ENCODE peak calls at places on chromosome 22, in six cellular contexts. One of them, this sample, is unnamed.

GRCh38 chr22:26174280-26174679 is 5.0 kb downstream of the SEZ6L start:
- DNase-seq in uterus: no peak
- DNase-seq in mucosa of descending colon: no peak
- DNase-seq in prostate gland: no peak
- DNase-seq in A673: peak; percentile 15
- DNase-seq in pancreas: no peak
- DNase-seq in this sample: no peak

GRCh38 chr22:44119669-44120313 is 60.9 kb upstream of the PARVG start:
- DNase-seq in pancreas: no peak
- DNase-seq in uterus: no peak
- DNase-seq in mucosa of descending colon: no peak
- DNase-seq in prostate gland: no peak
- DNase-seq in A673: no peak
- DNase-seq in this sample: no peak

GRCh38 chr22:48906177-48906835 is 921.4 kb downstream of the BRD1 start:
- DNase-seq in mucosa of descending colon: no peak
- DNase-seq in prostate gland: no peak
- DNase-seq in pancreas: no peak
- DNase-seq in uterus: no peak
- DNase-seq in A673: no peak
- DNase-seq in this sample: no peak

GRCh38 chr22:41021039-41021654 is 70.0 kb downstream of the RBX1 start:
- DNase-seq in uterus: peak; percentile 24
- DNase-seq in A673: peak; percentile 10
- DNase-seq in mucosa of descending colon: peak; percentile 57
- DNase-seq in pancreas: peak; percentile 22
- DNase-seq in prostate gland: peak; percentile 4
- DNase-seq in this sample: peak; percentile 34

GRCh38 chr22:30044369-30044768 is 35.9 kb upstream of the HORMAD2 start:
- DNase-seq in pancreas: peak; percentile 67
- DNase-seq in mucosa of descending colon: no peak
- DNase-seq in uterus: no peak
- DNase-seq in prostate gland: no peak
- DNase-seq in A673: peak; percentile 51
- DNase-seq in this sample: peak; percentile 72

GRCh38 chr22:20436309-20437252 is 1.0 kb downstream of the SCARF2 start:
- DNase-seq in mucosa of descending colon: peak; percentile 53
- DNase-seq in prostate gland: no peak
- DNase-seq in pancreas: no peak
- DNase-seq in uterus: peak; percentile 68
- DNase-seq in A673: peak; percentile 35
- DNase-seq in this sample: no peak

GRCh38 chr22:19368876-19369275 is 62.7 kb downstream of the HIRA start:
- DNase-seq in prostate gland: no peak
- DNase-seq in mucosa of descending colon: no peak
- DNase-seq in A673: no peak
- DNase-seq in pancreas: no peak
- DNase-seq in uterus: no peak
- DNase-seq in this sample: no peak

GRCh38 chr22:45007946-45008852 is 1.6 kb downstream of the PHF21B start:
- DNase-seq in pancreas: no peak
- DNase-seq in mucosa of descending colon: no peak
- DNase-seq in uterus: peak; percentile 16
- DNase-seq in prostate gland: peak; percentile 32
- DNase-seq in A673: peak; percentile 61
- DNase-seq in this sample: no peak

GRCh38 chr22:19717691-19718254 is 3.5 kb downstream of the SEPTIN5 start:
- DNase-seq in prostate gland: peak; percentile 60
- DNase-seq in mucosa of descending colon: peak; percentile 78
- DNase-seq in pancreas: peak; percentile 80
- DNase-seq in uterus: peak; percentile 86
- DNase-seq in A673: peak; percentile 80
- DNase-seq in this sample: peak; percentile 72

GRCh38 chr22:49855491-49855911 is 1.9 kb downstream of the ZBED4 start:
- DNase-seq in mucosa of descending colon: no peak
- DNase-seq in prostate gland: no peak
- DNase-seq in uterus: no peak
- DNase-seq in A673: no peak
- DNase-seq in pancreas: peak; percentile 27
- DNase-seq in this sample: peak; percentile 59

GRCh38 chr22:50010676-50011446 is 1.7 kb downstream of the IL17REL start:
- DNase-seq in prostate gland: no peak
- DNase-seq in A673: no peak
- DNase-seq in pancreas: no peak
- DNase-seq in mucosa of descending colon: peak; percentile 51
- DNase-seq in uterus: no peak
- DNase-seq in this sample: no peak

GRCh38 chr22:29093501-29093921 is 20.7 kb downstream of the KREMEN1 start:
- DNase-seq in pancreas: no peak
- DNase-seq in prostate gland: no peak
- DNase-seq in A673: no peak
- DNase-seq in uterus: no peak
- DNase-seq in mucosa of descending colon: no peak
- DNase-seq in this sample: no peak

GRCh38 chr22:50628543-50629134 is 687 bp upstream of the ARSA start:
- DNase-seq in mucosa of descending colon: no peak
- DNase-seq in pancreas: no peak
- DNase-seq in A673: no peak
- DNase-seq in prostate gland: no peak
- DNase-seq in uterus: no peak
- DNase-seq in this sample: peak; percentile 33

GRCh38 chr22:49101225-49101624 is 726.4 kb downstream of the BRD1 start:
- DNase-seq in pancreas: no peak
- DNase-seq in prostate gland: no peak
- DNase-seq in mucosa of descending colon: no peak
- DNase-seq in uterus: no peak
- DNase-seq in A673: no peak
- DNase-seq in this sample: no peak

GRCh38 chr22:43393845-43394474 is 17.9 kb upstream of the MPPED1 start:
- DNase-seq in pancreas: no peak
- DNase-seq in mucosa of descending colon: no peak
- DNase-seq in uterus: no peak
- DNase-seq in prostate gland: no peak
- DNase-seq in A673: no peak
- DNase-seq in this sample: no peak

GRCh38 chr22:29044657-29045176 is 16.9 kb downstream of the C22orf31 start:
- DNase-seq in uterus: no peak
- DNase-seq in A673: no peak
- DNase-seq in pancreas: no peak
- DNase-seq in mucosa of descending colon: no peak
- DNase-seq in prostate gland: no peak
- DNase-seq in this sample: no peak

GRCh38 chr22:28925916-28926315 is 42.5 kb downstream of the ZNRF3 start:
- DNase-seq in mucosa of descending colon: no peak
- DNase-seq in prostate gland: no peak
- DNase-seq in A673: no peak
- DNase-seq in uterus: no peak
- DNase-seq in pancreas: no peak
- DNase-seq in this sample: no peak

GRCh38 chr22:48340191-48340590 is 1487.5 kb downstream of the BRD1 start:
- DNase-seq in mucosa of descending colon: no peak
- DNase-seq in uterus: no peak
- DNase-seq in prostate gland: no peak
- DNase-seq in pancreas: no peak
- DNase-seq in A673: no peak
- DNase-seq in this sample: no peak

GRCh38 chr22:45154383-45154782 is 9.3 kb upstream of the NUP50 start:
- DNase-seq in prostate gland: no peak
- DNase-seq in uterus: no peak
- DNase-seq in mucosa of descending colon: no peak
- DNase-seq in pancreas: no peak
- DNase-seq in A673: no peak
- DNase-seq in this sample: no peak

GRCh38 chr22:33864723-33865130 is 55.5 kb downstream of the LARGE1 start:
- DNase-seq in prostate gland: no peak
- DNase-seq in uterus: peak; percentile 36
- DNase-seq in A673: no peak
- DNase-seq in pancreas: no peak
- DNase-seq in mucosa of descending colon: no peak
- DNase-seq in this sample: no peak

GRCh38 chr22:35154937-35155387 is 89.0 kb downstream of the ISX start:
- DNase-seq in uterus: peak; percentile 23
- DNase-seq in A673: peak; percentile 71
- DNase-seq in pancreas: peak; percentile 52
- DNase-seq in prostate gland: peak; percentile 75
- DNase-seq in mucosa of descending colon: no peak
- DNase-seq in this sample: peak; percentile 67

GRCh38 chr22:27686534-27686933 is 115.0 kb downstream of the MN1 start:
- DNase-seq in mucosa of descending colon: peak; percentile 60
- DNase-seq in A673: no peak
- DNase-seq in prostate gland: no peak
- DNase-seq in uterus: peak; percentile 48
- DNase-seq in pancreas: peak; percentile 61
- DNase-seq in this sample: peak; percentile 39

GRCh38 chr22:27987557-27987956 is 68.5 kb upstream of the PITPNB start:
- DNase-seq in mucosa of descending colon: no peak
- DNase-seq in uterus: no peak
- DNase-seq in A673: no peak
- DNase-seq in prostate gland: no peak
- DNase-seq in pancreas: no peak
- DNase-seq in this sample: no peak

GRCh38 chr22:30856699-30857098 is 111.9 kb downstream of the MORC2 start:
- DNase-seq in pancreas: no peak
- DNase-seq in A673: no peak
- DNase-seq in mucosa of descending colon: no peak
- DNase-seq in prostate gland: no peak
- DNase-seq in uterus: no peak
- DNase-seq in this sample: peak; percentile 4

GRCh38 chr22:32753591-32753990 is 47.9 kb upstream of the TIMP3 start:
- DNase-seq in prostate gland: no peak
- DNase-seq in A673: no peak
- DNase-seq in uterus: no peak
- DNase-seq in mucosa of descending colon: no peak
- DNase-seq in pancreas: no peak
- DNase-seq in this sample: no peak

GRCh38 chr22:32752326-32752725 is 49.2 kb upstream of the TIMP3 start:
- DNase-seq in A673: no peak
- DNase-seq in uterus: no peak
- DNase-seq in pancreas: no peak
- DNase-seq in prostate gland: no peak
- DNase-seq in mucosa of descending colon: no peak
- DNase-seq in this sample: no peak

GRCh38 chr22:32751065-32751739 is 50.3 kb upstream of the TIMP3 start:
- DNase-seq in prostate gland: no peak
- DNase-seq in pancreas: no peak
- DNase-seq in mucosa of descending colon: no peak
- DNase-seq in uterus: no peak
- DNase-seq in A673: no peak
- DNase-seq in this sample: no peak

GRCh38 chr22:32752868-32753520 is 48.5 kb upstream of the TIMP3 start:
- DNase-seq in uterus: peak; percentile 59
- DNase-seq in pancreas: peak; percentile 13
- DNase-seq in prostate gland: no peak
- DNase-seq in A673: no peak
- DNase-seq in mucosa of descending colon: no peak
- DNase-seq in this sample: no peak

GRCh38 chr22:32754413-32755041 is 47.0 kb upstream of the TIMP3 start:
- DNase-seq in uterus: peak; percentile 55
- DNase-seq in A673: no peak
- DNase-seq in mucosa of descending colon: no peak
- DNase-seq in prostate gland: no peak
- DNase-seq in pancreas: no peak
- DNase-seq in this sample: no peak
- TF ChIP-seq CTCF in uterus: no peak
- TF ChIP-seq CTCF in A673: no peak
- TF ChIP-seq CTCF in mucosa of descending colon: no peak
- TF ChIP-seq CTCF in prostate gland: no peak
- TF ChIP-seq CTCF in pancreas: no peak
- TF ChIP-seq CTCF in this sample: no peak

DNA sequence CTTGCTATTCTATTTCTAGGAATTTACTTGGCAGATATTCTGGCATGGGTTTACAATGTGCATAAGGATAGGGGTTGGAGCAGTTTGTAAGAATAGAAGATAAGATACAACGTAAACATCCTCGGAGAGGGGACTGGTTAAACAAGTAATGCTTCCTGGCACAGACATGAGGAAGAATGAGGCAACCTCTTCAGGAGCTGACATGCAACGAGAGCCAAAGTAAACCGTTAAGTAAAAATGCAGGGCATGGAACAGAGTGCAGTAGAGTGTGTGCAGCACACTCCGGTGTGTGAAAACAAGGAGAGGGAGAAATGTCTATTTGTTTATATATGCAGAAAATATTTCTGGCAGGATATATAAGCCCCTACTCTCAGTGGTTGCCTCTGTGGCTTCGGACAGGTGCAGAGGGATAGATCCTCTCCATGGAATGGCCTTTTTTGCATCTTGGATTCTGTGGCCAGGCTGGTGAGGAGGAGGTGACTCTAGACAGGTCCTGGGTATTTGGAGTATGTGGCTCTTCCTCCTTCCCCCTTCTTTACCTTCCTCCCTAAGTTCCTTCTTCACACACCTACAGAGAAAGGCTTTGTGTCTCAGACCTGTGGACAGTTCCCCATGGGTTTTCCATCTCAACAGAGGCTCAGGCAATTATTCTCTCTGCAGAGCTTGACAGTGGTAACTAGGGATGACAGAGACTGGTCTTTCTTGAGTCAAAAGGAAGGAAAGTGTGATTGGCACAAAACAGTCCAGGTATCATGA is 2.5 kb downstream of the RAB36 start:
- DNase-seq in A673: no peak
- DNase-seq in uterus: no peak
- DNase-seq in mucosa of descending colon: no peak
- DNase-seq in pancreas: peak; percentile 27
- DNase-seq in prostate gland: peak; percentile 88
- DNase-seq in this sample: no peak
- H3K4me1 ChIP-seq in A673: peaks cover 4% of the 10 kb centered on the region
- H3K4me1 ChIP-seq in uterus: no peaks in the 10 kb centered on the region
- H3K4me1 ChIP-seq in mucosa of descending colon: peaks cover 11% of the 10 kb centered on the region
- H3K4me1 ChIP-seq in pancreas: peaks cover 10% of the 10 kb centered on the region
- H3K4me1 ChIP-seq in prostate gland: peaks cover 23% of the 10 kb centered on the region
- H3K4me1 ChIP-seq in this sample: peaks cover 6% of the 10 kb centered on the region

GRCh38 chr22:24437820-24438328 is 10.5 kb downstream of the ADORA2A start:
- DNase-seq in A673: peak; percentile 44
- DNase-seq in mucosa of descending colon: no peak
- DNase-seq in uterus: no peak
- DNase-seq in pancreas: no peak
- DNase-seq in prostate gland: no peak
- DNase-seq in this sample: no peak
- TF ChIP-seq CTCF in A673: peak; percentile 45
- TF ChIP-seq CTCF in mucosa of descending colon: no peak
- TF ChIP-seq CTCF in uterus: no peak
- TF ChIP-seq CTCF in pancreas: no peak
- TF ChIP-seq CTCF in prostate gland: no peak
- TF ChIP-seq CTCF in this sample: no peak

DNA sequence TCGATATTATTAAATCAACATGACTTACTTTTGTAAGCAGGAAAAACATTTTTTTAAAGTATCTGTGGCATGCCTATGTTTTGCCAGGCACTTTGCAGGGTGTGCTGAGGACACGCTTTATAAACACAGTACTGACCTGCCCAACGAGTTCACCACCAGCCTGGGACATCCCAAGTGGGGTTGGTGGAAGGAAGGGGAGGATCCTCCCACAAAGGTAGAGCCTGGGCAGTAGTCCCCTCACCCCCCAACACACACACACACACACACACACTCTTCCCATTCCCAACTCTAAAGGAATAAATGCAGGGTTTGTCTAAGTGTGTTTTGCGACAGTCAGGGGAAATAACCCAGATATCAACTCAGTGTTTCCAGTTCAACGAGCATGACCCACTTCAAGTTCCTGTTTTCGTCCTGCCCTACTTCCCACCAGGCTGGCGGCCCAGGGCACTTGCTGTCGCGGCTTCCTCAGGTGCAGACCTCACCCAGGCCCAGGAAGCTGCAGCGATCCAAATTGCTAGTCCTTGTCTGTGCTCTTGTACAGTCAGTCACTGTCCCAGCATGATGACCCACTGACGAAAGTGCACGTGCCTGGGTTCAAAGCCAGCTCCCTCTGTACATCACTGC is 3.1 kb downstream of the CERK start:
- DNase-seq in uterus: no peak
- DNase-seq in pancreas: no peak
- DNase-seq in A673: no peak
- DNase-seq in mucosa of descending colon: peak; percentile 85
- DNase-seq in prostate gland: no peak
- DNase-seq in this sample: peak; percentile 61
- H3K4me1 ChIP-seq in uterus: no peaks in the 10 kb centered on the region
- H3K4me1 ChIP-seq in pancreas: peaks cover 66% of the 10 kb centered on the region
- H3K4me1 ChIP-seq in A673: peaks cover 35% of the 10 kb centered on the region
- H3K4me1 ChIP-seq in mucosa of descending colon: peaks cover 73% of the 10 kb centered on the region
- H3K4me1 ChIP-seq in prostate gland: peaks cover 8% of the 10 kb centered on the region
- H3K4me1 ChIP-seq in this sample: peaks cover 49% of the 10 kb centered on the region